ENCODE peak calls at places on chromosome 10, in four cellular contexts. R is HCT116, K is esophagus squamous epithelium, W is transverse colon. J is an unnamed sample.

GRCh38 chr10:63515002-63515763 is 6.0 kb upstream of the REEP3 start:
- DNase-seq in K (no peak), W (no peak), R (no peak), J (peak; percentile 60)

GRCh38 chr10:11112718-11113117 is 95.0 kb downstream of the CELF2 start:
- DNase-seq in W (no peak), R (no peak), K (no peak), J (no peak)

GRCh38 chr10:102599565-102600327 is 44.5 kb upstream of the TRIM8 start:
- DNase-seq in R (no peak), K (no peak), W (no peak), J (no peak)

GRCh38 chr10:988667-989545 is 672 bp downstream of the GTPBP4 start:
- DNase-seq in R (no peak), W (no peak), K (no peak), J (peak; percentile 70)

GRCh38 chr10:118853916-118854315 is 99.1 kb upstream of the CACUL1 start:
- DNase-seq in W (no peak), K (no peak), R (no peak), J (no peak)

GRCh38 chr10:11720260-11720741 is 21.9 kb upstream of the ECHDC3 start:
- DNase-seq in K (no peak), W (no peak), R (no peak), J (no peak)

GRCh38 chr10:85145966-85146365 is 817.6 kb downstream of the CCSER2 start:
- DNase-seq in K (no peak), R (no peak), W (no peak), J (no peak)

GRCh38 chr10:15609291-15609690 is 110.4 kb downstream of the ITGA8 start:
- DNase-seq in W (no peak), K (no peak), R (no peak), J (no peak)

GRCh38 chr10:43227911-43228782 is 38.7 kb downstream of the RASGEF1A start:
- DNase-seq in R (no peak), W (peak; percentile 6), K (no peak), J (no peak)
- H3K27me3 ChIP-seq in R (no peaks in the 10 kb centered on the region), W (peaks cover 37% of the 10 kb centered on the region), K (no peaks in the 10 kb centered on the region), J (no peaks in the 10 kb centered on the region)

GRCh38 chr10:28687683-28688001 is 10.3 kb downstream of the BAMBI start:
- DNase-seq in W (no peak), R (no peak), K (no peak), J (no peak)
- H3K27ac ChIP-seq in W (no peak overlapping the region), R (no peak overlapping the region), K (no peak overlapping the region), J (no peak overlapping the region)

GRCh38 chr10:24723386-24723787 is 300 bp downstream of the ARHGAP21 start:
- DNase-seq in W (peak; percentile 39), R (no peak), K (no peak), J (no peak)

GRCh38 chr10:24722676-24723385 is 856 bp downstream of the ARHGAP21 start:
- DNase-seq in K (no peak), W (peak; percentile 53), R (no peak), J (peak; percentile 54)

GRCh38 chr10:24720096-24720495 is 3.6 kb downstream of the ARHGAP21 start:
- DNase-seq in W (no peak), K (no peak), R (no peak), J (no peak)

GRCh38 chr10:24722131-24722675 is 1.5 kb downstream of the ARHGAP21 start:
- DNase-seq in R (no peak), K (no peak), W (no peak), J (no peak)

DNA sequence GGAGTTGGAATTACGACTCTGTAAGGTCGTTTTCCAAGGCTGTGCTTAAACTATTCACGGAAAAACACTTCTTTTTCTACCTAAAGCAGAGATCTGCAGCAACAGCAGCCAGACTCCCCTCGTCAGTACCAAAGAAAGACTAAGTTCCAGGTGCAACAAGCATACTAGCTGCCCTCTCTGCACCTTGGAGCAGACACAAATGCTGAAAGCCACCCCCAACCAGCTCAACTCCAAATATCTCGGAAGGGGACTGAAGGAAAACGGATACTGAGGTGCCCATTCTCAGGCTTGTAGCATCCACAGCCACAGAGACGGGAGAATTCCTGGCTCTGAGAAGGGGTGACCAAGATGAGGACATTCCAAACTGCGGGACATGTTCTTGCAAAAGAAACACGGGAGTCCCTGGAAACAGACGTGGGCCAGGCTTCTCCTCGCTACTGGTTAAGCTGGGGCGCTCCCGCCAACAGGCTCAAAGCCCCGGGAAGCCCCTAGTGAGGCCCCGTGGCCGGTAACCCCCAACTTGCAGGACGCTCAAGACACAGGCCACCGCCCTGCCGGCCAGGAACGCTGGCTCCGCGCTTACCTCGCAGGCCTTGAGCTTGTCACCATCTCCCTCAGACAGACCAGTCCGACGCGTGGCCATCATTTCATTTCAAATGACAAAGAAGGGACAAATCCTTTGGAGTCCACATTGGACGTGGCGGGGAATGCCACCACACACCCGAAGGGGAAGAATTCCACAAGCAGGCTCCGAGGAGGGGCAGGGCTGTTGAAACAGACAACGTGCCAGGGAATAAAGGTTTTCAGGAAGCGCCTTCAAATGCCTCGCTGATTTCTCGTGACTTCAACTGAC is 2.2 kb downstream of the ARHGAP21 start:
- DNase-seq in W (peak; percentile 46), R (no peak), K (no peak), J (no peak)
- H3K4me1 ChIP-seq in W (peaks cover 34% of the 10 kb centered on the region), R (peaks cover 34% of the 10 kb centered on the region), K (no peaks in the 10 kb centered on the region), J (peaks cover 24% of the 10 kb centered on the region)

GRCh38 chr10:110216240-110216639 is 8.8 kb downstream of the MXI1 start:
- DNase-seq in W (no peak), R (no peak), K (no peak), J (no peak)
- H3K27me3 ChIP-seq in W (no peaks in the 10 kb centered on the region), R (no peaks in the 10 kb centered on the region), K (no peaks in the 10 kb centered on the region), J (no peaks in the 10 kb centered on the region)

GRCh38 chr10:88028072-88028471 is 164.6 kb downstream of the PTEN start:
- DNase-seq in W (no peak), K (no peak), R (no peak), J (no peak)
- H3K27ac ChIP-seq in W (peak overlapping the region; percentile 37), K (no peak overlapping the region), R (no peak overlapping the region), J (no peak overlapping the region)

GRCh38 chr10:71246591-71247143 is 34.3 kb downstream of the UNC5B start:
- DNase-seq in R (peak; percentile 56), K (no peak), W (peak; percentile 93), J (no peak)
- H3K4me1 ChIP-seq in R (peaks cover 68% of the 10 kb centered on the region), K (peaks cover 61% of the 10 kb centered on the region), W (peaks cover 68% of the 10 kb centered on the region), J (no peaks in the 10 kb centered on the region)

DNA sequence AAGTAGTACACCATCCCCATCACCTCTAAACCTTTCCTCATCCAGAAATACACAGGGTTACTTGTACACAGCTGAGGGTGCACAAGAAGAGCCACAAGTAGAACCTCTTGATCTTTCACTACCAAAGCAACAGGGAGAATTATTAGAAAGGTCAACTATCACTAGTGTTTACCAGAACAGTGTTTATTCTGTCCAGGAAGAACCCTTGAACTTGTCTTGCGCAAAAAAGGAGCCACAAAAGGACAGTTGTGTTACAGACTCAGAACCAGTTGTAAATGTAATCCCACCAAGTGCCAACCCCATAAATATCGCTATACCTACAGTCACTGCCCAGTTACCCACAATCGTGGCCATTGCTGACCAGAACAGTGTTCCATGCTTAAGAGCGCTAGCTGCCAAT is 202.4 kb downstream of the ZEB1 start:
- DNase-seq in R (no peak), K (no peak), W (no peak), J (no peak)
- H3K27me3 ChIP-seq in R (no peaks in the 10 kb centered on the region), K (no peaks in the 10 kb centered on the region), W (no peaks in the 10 kb centered on the region), J (no peaks in the 10 kb centered on the region)

DNA sequence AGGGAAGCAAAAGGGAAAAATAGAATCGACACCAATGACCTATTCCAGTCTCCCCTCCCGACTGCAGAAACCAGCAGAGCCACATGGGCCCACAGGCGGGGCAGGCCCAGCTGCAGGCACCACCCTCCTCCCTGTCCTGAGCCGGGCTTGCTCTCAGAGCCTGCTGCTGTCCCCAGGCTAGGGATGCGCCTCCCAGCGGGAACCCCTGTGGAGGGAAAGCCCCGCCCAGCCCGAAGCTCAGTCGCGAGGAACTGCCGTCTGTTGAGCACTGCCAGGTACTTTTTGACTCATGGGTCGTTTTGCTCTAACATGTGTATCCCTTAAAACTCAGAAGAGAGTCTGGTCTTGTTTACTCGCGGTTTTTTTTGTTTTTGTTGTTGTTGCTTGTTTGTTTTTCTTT is 124.5 kb upstream of the RET start:
- DNase-seq in K (no peak), W (no peak), R (peak; percentile 40), J (no peak)
- H3K27ac ChIP-seq in K (no peak overlapping the region), W (no peak overlapping the region), R (peak overlapping the region; percentile 8), J (no peak overlapping the region)

GRCh38 chr10:21364196-21365114 is 161.0 kb downstream of the SKIDA1 start:
- DNase-seq in W (peak; percentile 12), K (no peak), R (peak; percentile 94), J (no peak)

GRCh38 chr10:21363087-21363752 is 162.3 kb downstream of the SKIDA1 start:
- DNase-seq in R (no peak), K (no peak), W (no peak), J (no peak)

GRCh38 chr10:21363753-21364104 is 161.8 kb downstream of the SKIDA1 start:
- DNase-seq in W (no peak), K (no peak), R (no peak), J (no peak)

GRCh38 chr10:21355591-21356011 is 169.9 kb downstream of the SKIDA1 start:
- DNase-seq in K (no peak), R (no peak), W (no peak), J (no peak)

DNA sequence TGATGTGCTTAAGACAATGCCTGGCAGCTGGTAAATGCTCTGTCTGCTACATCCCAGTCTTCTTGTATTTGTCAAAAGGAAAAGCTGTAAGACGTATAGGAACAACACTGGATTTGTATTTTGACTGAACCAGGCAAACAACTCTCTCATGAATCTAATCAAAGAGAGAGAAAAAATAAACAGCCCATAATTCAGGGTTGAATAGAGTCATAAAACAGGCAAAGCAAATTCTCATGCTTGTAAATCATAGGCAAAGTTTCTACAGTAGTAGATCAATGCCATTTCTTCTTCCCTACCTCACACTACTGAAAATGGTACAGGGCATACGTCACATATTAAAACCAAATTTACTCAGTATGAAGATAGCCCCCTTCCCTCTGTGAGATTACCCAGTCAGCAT is 166.3 kb downstream of the SKIDA1 start:
- DNase-seq in W (no peak), K (no peak), R (no peak), J (no peak)
- H3K4me1 ChIP-seq in W (peaks cover 25% of the 10 kb centered on the region), K (no peaks in the 10 kb centered on the region), R (peaks cover 37% of the 10 kb centered on the region), J (no peaks in the 10 kb centered on the region)

DNA sequence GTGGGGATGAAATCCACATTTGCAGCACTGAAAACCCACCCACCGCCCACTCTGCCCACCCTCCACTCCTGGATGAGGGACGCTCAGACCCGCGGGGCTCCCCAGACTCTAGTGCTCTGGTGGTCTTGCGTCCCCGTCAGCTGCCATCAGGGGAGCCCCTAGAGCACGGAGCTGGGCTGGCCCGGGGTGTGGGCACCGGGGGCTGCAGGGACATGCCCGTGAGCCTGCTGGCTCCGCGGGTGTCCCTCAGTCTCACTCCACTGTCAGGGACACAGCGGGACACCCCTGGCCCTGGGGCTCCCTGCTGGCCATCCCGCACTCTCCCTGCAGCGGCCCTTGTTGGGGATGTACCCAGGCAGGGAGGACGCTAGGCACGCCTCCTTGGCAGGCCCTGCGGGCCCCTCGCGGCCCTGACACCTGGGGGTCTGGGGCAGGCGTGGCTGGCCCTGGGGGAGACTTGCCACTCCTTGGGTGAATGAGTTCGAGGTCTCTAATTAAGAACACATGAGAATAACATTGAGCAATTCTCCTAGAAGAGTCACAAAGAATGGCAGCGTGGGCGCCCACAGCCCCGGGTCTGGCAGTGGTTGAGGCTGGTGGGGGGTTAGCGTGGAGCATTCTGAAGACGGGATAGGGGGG is 64.2 kb downstream of the CFAP46 start:
- DNase-seq in W (no peak), K (no peak), R (no peak), J (no peak)
- H3K27me3 ChIP-seq in W (peaks cover 44% of the 10 kb centered on the region), K (no peaks in the 10 kb centered on the region), R (peaks cover 2% of the 10 kb centered on the region), J (no peaks in the 10 kb centered on the region)